ENCODE peak calls at places on chromosomes 13 and 19, in six cellular contexts. W, P, R, J, S and I are unnamed samples.

GRCh38 chr13:113802090-113802531 is 43.1 kb downstream of the TMEM255B start:
- DNase-seq in S (no peak), W (no peak), P (peak; percentile 97), J (no peak), R (no peak), I (peak; percentile 85)

GRCh38 chr19:47729799-47730520 is 15.4 kb upstream of the NOP53 start:
- DNase-seq in P (peak; percentile 91), J (peak; percentile 39), W (peak; percentile 93), R (no peak), S (no peak), I (peak; percentile 90)

GRCh38 chr19:15563931-15564330 is 51.1 kb upstream of the CYP4F8 start:
- DNase-seq in W (no peak), P (no peak), R (no peak), S (no peak), J (no peak), I (no peak)

GRCh38 chr13:63190742-63191141 is 1775.1 kb upstream of the PCDH20 start:
- DNase-seq in R (no peak), J (no peak), S (no peak), W (no peak), P (no peak), I (no peak)

GRCh38 chr19:34120846-34121639 is 51.3 kb upstream of the LSM14A start:
- DNase-seq in W (peak; percentile 65), P (peak; percentile 65), R (no peak), J (no peak), S (peak; percentile 43), I (no peak)

GRCh38 chr19:5337886-5338595 is 2.6 kb downstream of the PTPRS start:
- DNase-seq in P (no peak), R (no peak), J (no peak), S (no peak), W (no peak), I (no peak)

GRCh38 chr13:30877335-30877734 is 28.7 kb upstream of the MEDAG start:
- DNase-seq in S (no peak), P (no peak), J (no peak), W (peak; percentile 81), R (no peak), I (no peak)

GRCh38 chr19:5947435-5947834 is 30.5 kb downstream of the RANBP3 start:
- DNase-seq in R (no peak), W (no peak), S (no peak), P (no peak), J (peak; percentile 64), I (peak; percentile 84)

GRCh38 chr19:44367024-44367423 is 10.5 kb upstream of the ZNF112 start:
- DNase-seq in W (peak; percentile 7), P (no peak), R (no peak), J (no peak), S (no peak), I (no peak)

GRCh38 chr19:45123440-45123850 is 30.5 kb downstream of the PPP1R37 start:
- DNase-seq in P (no peak), S (no peak), R (no peak), W (no peak), J (no peak), I (no peak)

GRCh38 chr13:37647038-37647650 is 48.6 kb upstream of the POSTN start:
- DNase-seq in S (no peak), W (peak; percentile 64), P (no peak), J (no peak), R (no peak), I (no peak)

GRCh38 chr13:80399340-80400163 is 58.6 kb upstream of the SPRY2 start:
- DNase-seq in W (no peak), S (no peak), J (peak; percentile 23), P (no peak), R (no peak), I (no peak)

GRCh38 chr19:53541971-53542370 is 4.0 kb downstream of the ZNF331 start:
- DNase-seq in S (no peak), J (no peak), W (no peak), R (no peak), P (no peak), I (no peak)

GRCh38 chr13:29527511-29527910 is 68.0 kb downstream of the SLC7A1 start:
- DNase-seq in J (no peak), P (no peak), S (no peak), R (no peak), W (no peak), I (peak; percentile 43)

GRCh38 chr13:34900288-34900739 is 41.8 kb upstream of the NBEA start:
- DNase-seq in W (no peak), S (no peak), P (no peak), J (no peak), R (no peak), I (no peak)

GRCh38 chr13:48412881-48413351 is at the start of gene LPAR6:
- DNase-seq in S (no peak), W (peak; percentile 88), R (no peak), P (no peak), J (no peak), I (no peak)
- TF ChIP-seq POLR2AphosphoS5 in S (no peak), W (peak; percentile 21), R (peak; percentile 63), P (no peak), J (peak; percentile 89), I (no peak)

DNA sequence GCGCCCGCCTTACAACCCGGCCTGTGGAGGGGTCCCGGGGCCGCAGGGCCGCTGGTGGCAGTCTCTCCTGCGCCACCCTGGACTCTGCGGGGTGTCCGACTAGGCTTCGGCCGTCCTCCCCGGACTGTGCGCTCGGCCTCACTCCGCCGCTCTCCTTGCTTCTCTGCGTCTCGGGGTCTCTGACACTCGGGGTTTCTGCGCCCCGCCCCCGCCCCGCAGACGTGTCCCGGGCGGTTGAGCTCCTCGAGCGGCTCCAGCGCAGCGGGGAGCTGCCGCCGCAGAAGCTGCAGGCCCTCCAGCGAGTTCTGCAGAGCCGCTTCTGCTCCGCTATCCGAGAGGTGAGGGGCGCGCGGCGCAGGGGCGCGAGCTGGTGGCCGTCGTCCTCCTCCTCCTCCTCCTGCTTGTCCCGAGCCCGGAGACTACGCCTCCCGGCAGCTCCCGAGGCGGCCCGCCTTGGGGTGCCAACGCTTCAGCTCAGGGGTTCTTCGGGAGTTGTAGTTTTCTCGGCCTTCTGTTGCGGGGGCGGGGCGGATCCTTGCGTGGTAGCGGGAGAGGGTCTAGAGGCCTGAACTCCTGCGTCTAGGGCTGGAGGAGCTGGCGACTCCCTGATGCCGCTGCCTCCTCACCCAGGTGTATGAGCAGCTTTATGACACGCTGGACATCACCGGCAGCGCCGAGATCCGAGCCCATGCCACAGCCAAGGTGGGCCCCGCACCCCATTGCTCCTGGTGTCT is 627 bp downstream of the LIN7B start:
- DNase-seq in P (peak; percentile 72), S (no peak), R (no peak), W (peak; percentile 39), J (peak; percentile 66), I (no peak)
- H3K27ac ChIP-seq in P (peak overlapping the region; percentile 47), S (peak overlapping the region; percentile 60), R (peak overlapping the region; percentile 91), W (no peak overlapping the region), J (peak overlapping the region; percentile 85), I (peak overlapping the region; percentile 81)

GRCh38 chr19:52099497-52100138 is 4.1 kb upstream of the ZNF841 start:
- DNase-seq in P (no peak), W (no peak), S (no peak), J (no peak), R (no peak), I (no peak)
- H3K9me3 ChIP-seq in P (no peaks in the 10 kb centered on the region), W (no peaks in the 10 kb centered on the region), S (no peaks in the 10 kb centered on the region), J (peaks cover 50% of the 10 kb centered on the region), R (peaks cover 14% of the 10 kb centered on the region), I (peaks cover 34% of the 10 kb centered on the region)

GRCh38 chr13:110486061-110486780 is 75.3 kb downstream of the RAB20 start:
- DNase-seq in P (no peak), J (no peak), S (no peak), W (no peak), R (no peak), I (no peak)
- TF ChIP-seq POLR2AphosphoS5 in P (no peak), J (no peak), S (no peak), W (no peak), R (no peak), I (no peak)